ENCODE peak calls at places on chromosome 3, in six cellular contexts. One of them, this sample, is unnamed.

GRCh38 chr3:50192689-50193141 is 1.3 kb downstream of the GNAT1 start:
- DNase-seq in AML-193: peak
- DNase-seq in activated CD4-positive, alpha-beta T cell treated with anti-CD3 and anti-CD28 coated beads for 1 hour: peak
- DNase-seq in body of pancreas: peak
- DNase-seq in LoVo: peak
- DNase-seq in stimulated activated CD4-positive, alpha-beta T cell treated with anti-CD3 and anti-CD28 coated beads, Interleukin-2, amount 100 ng/mL, for 48 hours: peak
- DNase-seq in this sample: peak

GRCh38 chr3:109081746-109082510 is 36.0 kb downstream of the MORC1 start:
- DNase-seq in stimulated activated CD4-positive, alpha-beta T cell treated with anti-CD3 and anti-CD28 coated beads, Interleukin-2, amount 100 ng/mL, for 48 hours: peak
- DNase-seq in AML-193: peak
- DNase-seq in activated CD4-positive, alpha-beta T cell treated with anti-CD3 and anti-CD28 coated beads for 1 hour: no peak
- DNase-seq in LoVo: peak
- DNase-seq in body of pancreas: peak
- DNase-seq in this sample: no peak

GRCh38 chr3:6915898-6916297 is 55.0 kb downstream of the GRM7 start:
- DNase-seq in body of pancreas: no peak
- DNase-seq in activated CD4-positive, alpha-beta T cell treated with anti-CD3 and anti-CD28 coated beads for 1 hour: no peak
- DNase-seq in stimulated activated CD4-positive, alpha-beta T cell treated with anti-CD3 and anti-CD28 coated beads, Interleukin-2, amount 100 ng/mL, for 48 hours: no peak
- DNase-seq in LoVo: no peak
- DNase-seq in AML-193: no peak
- DNase-seq in this sample: no peak

GRCh38 chr3:11532865-11533490 is 110.7 kb downstream of the VGLL4 start:
- DNase-seq in activated CD4-positive, alpha-beta T cell treated with anti-CD3 and anti-CD28 coated beads for 1 hour: no peak
- DNase-seq in LoVo: no peak
- DNase-seq in AML-193: no peak
- DNase-seq in stimulated activated CD4-positive, alpha-beta T cell treated with anti-CD3 and anti-CD28 coated beads, Interleukin-2, amount 100 ng/mL, for 48 hours: no peak
- DNase-seq in body of pancreas: no peak
- DNase-seq in this sample: no peak

GRCh38 chr3:36689560-36689959 is 74.8 kb downstream of the DCLK3 start:
- DNase-seq in body of pancreas: no peak
- DNase-seq in AML-193: no peak
- DNase-seq in activated CD4-positive, alpha-beta T cell treated with anti-CD3 and anti-CD28 coated beads for 1 hour: no peak
- DNase-seq in LoVo: no peak
- DNase-seq in stimulated activated CD4-positive, alpha-beta T cell treated with anti-CD3 and anti-CD28 coated beads, Interleukin-2, amount 100 ng/mL, for 48 hours: no peak
- DNase-seq in this sample: no peak

GRCh38 chr3:15272431-15273196 is 59.8 kb downstream of the SH3BP5 start:
- DNase-seq in LoVo: no peak
- DNase-seq in stimulated activated CD4-positive, alpha-beta T cell treated with anti-CD3 and anti-CD28 coated beads, Interleukin-2, amount 100 ng/mL, for 48 hours: no peak
- DNase-seq in body of pancreas: no peak
- DNase-seq in activated CD4-positive, alpha-beta T cell treated with anti-CD3 and anti-CD28 coated beads for 1 hour: no peak
- DNase-seq in AML-193: no peak
- DNase-seq in this sample: peak

GRCh38 chr3:67940200-67940952 is 286.0 kb upstream of the SUCLG2 start:
- DNase-seq in LoVo: no peak
- DNase-seq in AML-193: peak
- DNase-seq in activated CD4-positive, alpha-beta T cell treated with anti-CD3 and anti-CD28 coated beads for 1 hour: no peak
- DNase-seq in body of pancreas: peak
- DNase-seq in stimulated activated CD4-positive, alpha-beta T cell treated with anti-CD3 and anti-CD28 coated beads, Interleukin-2, amount 100 ng/mL, for 48 hours: no peak
- DNase-seq in this sample: no peak

GRCh38 chr3:99134996-99135395 is 233.5 kb upstream of the DCBLD2 start:
- DNase-seq in LoVo: no peak
- DNase-seq in stimulated activated CD4-positive, alpha-beta T cell treated with anti-CD3 and anti-CD28 coated beads, Interleukin-2, amount 100 ng/mL, for 48 hours: no peak
- DNase-seq in body of pancreas: no peak
- DNase-seq in activated CD4-positive, alpha-beta T cell treated with anti-CD3 and anti-CD28 coated beads for 1 hour: no peak
- DNase-seq in AML-193: no peak
- DNase-seq in this sample: no peak

GRCh38 chr3:15102256-15102655 is 3.3 kb upstream of the RBSN start:
- DNase-seq in body of pancreas: peak
- DNase-seq in LoVo: no peak
- DNase-seq in stimulated activated CD4-positive, alpha-beta T cell treated with anti-CD3 and anti-CD28 coated beads, Interleukin-2, amount 100 ng/mL, for 48 hours: no peak
- DNase-seq in activated CD4-positive, alpha-beta T cell treated with anti-CD3 and anti-CD28 coated beads for 1 hour: no peak
- DNase-seq in AML-193: no peak
- DNase-seq in this sample: no peak

GRCh38 chr3:135491478-135491877 is 474.1 kb upstream of the PPP2R3A start:
- DNase-seq in body of pancreas: no peak
- DNase-seq in stimulated activated CD4-positive, alpha-beta T cell treated with anti-CD3 and anti-CD28 coated beads, Interleukin-2, amount 100 ng/mL, for 48 hours: no peak
- DNase-seq in AML-193: no peak
- DNase-seq in LoVo: no peak
- DNase-seq in activated CD4-positive, alpha-beta T cell treated with anti-CD3 and anti-CD28 coated beads for 1 hour: no peak
- DNase-seq in this sample: no peak

GRCh38 chr3:129597792-129598381 is 8.6 kb downstream of the PLXND1 start:
- DNase-seq in activated CD4-positive, alpha-beta T cell treated with anti-CD3 and anti-CD28 coated beads for 1 hour: no peak
- DNase-seq in stimulated activated CD4-positive, alpha-beta T cell treated with anti-CD3 and anti-CD28 coated beads, Interleukin-2, amount 100 ng/mL, for 48 hours: no peak
- DNase-seq in AML-193: no peak
- DNase-seq in body of pancreas: no peak
- DNase-seq in LoVo: no peak
- DNase-seq in this sample: no peak

GRCh38 chr3:134079761-134080160 is 50.0 kb upstream of the SLCO2A1 start:
- DNase-seq in LoVo: no peak
- DNase-seq in AML-193: no peak
- DNase-seq in stimulated activated CD4-positive, alpha-beta T cell treated with anti-CD3 and anti-CD28 coated beads, Interleukin-2, amount 100 ng/mL, for 48 hours: no peak
- DNase-seq in body of pancreas: no peak
- DNase-seq in activated CD4-positive, alpha-beta T cell treated with anti-CD3 and anti-CD28 coated beads for 1 hour: no peak
- DNase-seq in this sample: no peak

GRCh38 chr3:128497305-128498126 is 4.5 kb upstream of the GATA2 start:
- DNase-seq in body of pancreas: peak
- DNase-seq in AML-193: peak
- DNase-seq in stimulated activated CD4-positive, alpha-beta T cell treated with anti-CD3 and anti-CD28 coated beads, Interleukin-2, amount 100 ng/mL, for 48 hours: peak
- DNase-seq in activated CD4-positive, alpha-beta T cell treated with anti-CD3 and anti-CD28 coated beads for 1 hour: peak
- DNase-seq in LoVo: peak
- DNase-seq in this sample: peak

GRCh38 chr3:183073839-183074615 is 25.3 kb downstream of the MCCC1 start:
- DNase-seq in LoVo: no peak
- DNase-seq in activated CD4-positive, alpha-beta T cell treated with anti-CD3 and anti-CD28 coated beads for 1 hour: no peak
- DNase-seq in AML-193: no peak
- DNase-seq in stimulated activated CD4-positive, alpha-beta T cell treated with anti-CD3 and anti-CD28 coated beads, Interleukin-2, amount 100 ng/mL, for 48 hours: no peak
- DNase-seq in body of pancreas: no peak
- DNase-seq in this sample: no peak

GRCh38 chr3:43017038-43017437 is 37.9 kb downstream of the GASK1A start:
- DNase-seq in activated CD4-positive, alpha-beta T cell treated with anti-CD3 and anti-CD28 coated beads for 1 hour: no peak
- DNase-seq in LoVo: no peak
- DNase-seq in stimulated activated CD4-positive, alpha-beta T cell treated with anti-CD3 and anti-CD28 coated beads, Interleukin-2, amount 100 ng/mL, for 48 hours: no peak
- DNase-seq in body of pancreas: no peak
- DNase-seq in AML-193: no peak
- DNase-seq in this sample: no peak

GRCh38 chr3:142098974-142099373 is 50.4 kb downstream of the TFDP2 start:
- DNase-seq in activated CD4-positive, alpha-beta T cell treated with anti-CD3 and anti-CD28 coated beads for 1 hour: no peak
- DNase-seq in body of pancreas: no peak
- DNase-seq in stimulated activated CD4-positive, alpha-beta T cell treated with anti-CD3 and anti-CD28 coated beads, Interleukin-2, amount 100 ng/mL, for 48 hours: no peak
- DNase-seq in AML-193: peak
- DNase-seq in LoVo: no peak
- DNase-seq in this sample: no peak

GRCh38 chr3:148840419-148840818 is 12.8 kb downstream of the CPB1 start:
- DNase-seq in stimulated activated CD4-positive, alpha-beta T cell treated with anti-CD3 and anti-CD28 coated beads, Interleukin-2, amount 100 ng/mL, for 48 hours: no peak
- DNase-seq in AML-193: no peak
- DNase-seq in LoVo: no peak
- DNase-seq in body of pancreas: no peak
- DNase-seq in activated CD4-positive, alpha-beta T cell treated with anti-CD3 and anti-CD28 coated beads for 1 hour: no peak
- DNase-seq in this sample: no peak

GRCh38 chr3:158718490-158719170 is 13.6 kb downstream of the RARRES1 start:
- DNase-seq in LoVo: peak
- DNase-seq in stimulated activated CD4-positive, alpha-beta T cell treated with anti-CD3 and anti-CD28 coated beads, Interleukin-2, amount 100 ng/mL, for 48 hours: no peak
- DNase-seq in AML-193: no peak
- DNase-seq in activated CD4-positive, alpha-beta T cell treated with anti-CD3 and anti-CD28 coated beads for 1 hour: no peak
- DNase-seq in body of pancreas: no peak
- DNase-seq in this sample: no peak

GRCh38 chr3:171711461-171711860 is 98.8 kb downstream of the PLD1 start:
- DNase-seq in stimulated activated CD4-positive, alpha-beta T cell treated with anti-CD3 and anti-CD28 coated beads, Interleukin-2, amount 100 ng/mL, for 48 hours: no peak
- DNase-seq in AML-193: no peak
- DNase-seq in LoVo: no peak
- DNase-seq in body of pancreas: no peak
- DNase-seq in activated CD4-positive, alpha-beta T cell treated with anti-CD3 and anti-CD28 coated beads for 1 hour: no peak
- DNase-seq in this sample: no peak

GRCh38 chr3:146594843-146595482 is 10.2 kb downstream of the PLSCR5 start:
- DNase-seq in LoVo: no peak
- DNase-seq in AML-193: peak
- DNase-seq in body of pancreas: no peak
- DNase-seq in stimulated activated CD4-positive, alpha-beta T cell treated with anti-CD3 and anti-CD28 coated beads, Interleukin-2, amount 100 ng/mL, for 48 hours: no peak
- DNase-seq in activated CD4-positive, alpha-beta T cell treated with anti-CD3 and anti-CD28 coated beads for 1 hour: no peak
- DNase-seq in this sample: no peak

GRCh38 chr3:184238246-184238818 is 8.9 kb downstream of the VWA5B2 start:
- DNase-seq in body of pancreas: no peak
- DNase-seq in AML-193: no peak
- DNase-seq in activated CD4-positive, alpha-beta T cell treated with anti-CD3 and anti-CD28 coated beads for 1 hour: no peak
- DNase-seq in LoVo: no peak
- DNase-seq in stimulated activated CD4-positive, alpha-beta T cell treated with anti-CD3 and anti-CD28 coated beads, Interleukin-2, amount 100 ng/mL, for 48 hours: no peak
- DNase-seq in this sample: no peak

GRCh38 chr3:107251819-107252218 is 125.4 kb upstream of the CCDC54 start:
- DNase-seq in body of pancreas: no peak
- DNase-seq in AML-193: no peak
- DNase-seq in LoVo: no peak
- DNase-seq in stimulated activated CD4-positive, alpha-beta T cell treated with anti-CD3 and anti-CD28 coated beads, Interleukin-2, amount 100 ng/mL, for 48 hours: no peak
- DNase-seq in activated CD4-positive, alpha-beta T cell treated with anti-CD3 and anti-CD28 coated beads for 1 hour: no peak
- DNase-seq in this sample: no peak

GRCh38 chr3:20225769-20226168 is 39.8 kb upstream of the SGO1 start:
- DNase-seq in activated CD4-positive, alpha-beta T cell treated with anti-CD3 and anti-CD28 coated beads for 1 hour: no peak
- DNase-seq in body of pancreas: no peak
- DNase-seq in stimulated activated CD4-positive, alpha-beta T cell treated with anti-CD3 and anti-CD28 coated beads, Interleukin-2, amount 100 ng/mL, for 48 hours: no peak
- DNase-seq in AML-193: no peak
- DNase-seq in LoVo: peak
- DNase-seq in this sample: no peak

GRCh38 chr3:21750291-21750690 is 719 bp downstream of the ZNF385D start:
- DNase-seq in stimulated activated CD4-positive, alpha-beta T cell treated with anti-CD3 and anti-CD28 coated beads, Interleukin-2, amount 100 ng/mL, for 48 hours: no peak
- DNase-seq in AML-193: no peak
- DNase-seq in activated CD4-positive, alpha-beta T cell treated with anti-CD3 and anti-CD28 coated beads for 1 hour: no peak
- DNase-seq in LoVo: no peak
- DNase-seq in body of pancreas: no peak
- DNase-seq in this sample: no peak

GRCh38 chr3:189165092-189165491 is 6.7 kb upstream of the TPRG1 start:
- DNase-seq in stimulated activated CD4-positive, alpha-beta T cell treated with anti-CD3 and anti-CD28 coated beads, Interleukin-2, amount 100 ng/mL, for 48 hours: no peak
- DNase-seq in body of pancreas: no peak
- DNase-seq in LoVo: no peak
- DNase-seq in activated CD4-positive, alpha-beta T cell treated with anti-CD3 and anti-CD28 coated beads for 1 hour: no peak
- DNase-seq in AML-193: no peak
- DNase-seq in this sample: no peak

GRCh38 chr3:184242297-184242685 is 6.5 kb downstream of the ALG3 start:
- DNase-seq in body of pancreas: no peak
- DNase-seq in activated CD4-positive, alpha-beta T cell treated with anti-CD3 and anti-CD28 coated beads for 1 hour: no peak
- DNase-seq in stimulated activated CD4-positive, alpha-beta T cell treated with anti-CD3 and anti-CD28 coated beads, Interleukin-2, amount 100 ng/mL, for 48 hours: no peak
- DNase-seq in LoVo: no peak
- DNase-seq in AML-193: no peak
- DNase-seq in this sample: no peak

GRCh38 chr3:170623524-170623923 is 37.6 kb upstream of the SLC7A14 start:
- DNase-seq in stimulated activated CD4-positive, alpha-beta T cell treated with anti-CD3 and anti-CD28 coated beads, Interleukin-2, amount 100 ng/mL, for 48 hours: no peak
- DNase-seq in AML-193: no peak
- DNase-seq in LoVo: no peak
- DNase-seq in activated CD4-positive, alpha-beta T cell treated with anti-CD3 and anti-CD28 coated beads for 1 hour: no peak
- DNase-seq in body of pancreas: no peak
- DNase-seq in this sample: no peak

GRCh38 chr3:43009547-43009946 is 30.4 kb downstream of the GASK1A start:
- DNase-seq in body of pancreas: no peak
- DNase-seq in LoVo: no peak
- DNase-seq in activated CD4-positive, alpha-beta T cell treated with anti-CD3 and anti-CD28 coated beads for 1 hour: no peak
- DNase-seq in AML-193: no peak
- DNase-seq in stimulated activated CD4-positive, alpha-beta T cell treated with anti-CD3 and anti-CD28 coated beads, Interleukin-2, amount 100 ng/mL, for 48 hours: no peak
- DNase-seq in this sample: no peak

GRCh38 chr3:4945318-4945717 is 33.9 kb upstream of the BHLHE40 start:
- DNase-seq in activated CD4-positive, alpha-beta T cell treated with anti-CD3 and anti-CD28 coated beads for 1 hour: no peak
- DNase-seq in stimulated activated CD4-positive, alpha-beta T cell treated with anti-CD3 and anti-CD28 coated beads, Interleukin-2, amount 100 ng/mL, for 48 hours: no peak
- DNase-seq in body of pancreas: no peak
- DNase-seq in LoVo: no peak
- DNase-seq in AML-193: no peak
- DNase-seq in this sample: no peak

GRCh38 chr3:132650153-132650552 is 9.5 kb downstream of the ACAD11 start:
- DNase-seq in body of pancreas: no peak
- DNase-seq in stimulated activated CD4-positive, alpha-beta T cell treated with anti-CD3 and anti-CD28 coated beads, Interleukin-2, amount 100 ng/mL, for 48 hours: no peak
- DNase-seq in AML-193: no peak
- DNase-seq in LoVo: no peak
- DNase-seq in activated CD4-positive, alpha-beta T cell treated with anti-CD3 and anti-CD28 coated beads for 1 hour: no peak
- DNase-seq in this sample: no peak

GRCh38 chr3:171415070-171415469 is 45.1 kb downstream of the TNIK start:
- DNase-seq in activated CD4-positive, alpha-beta T cell treated with anti-CD3 and anti-CD28 coated beads for 1 hour: no peak
- DNase-seq in LoVo: no peak
- DNase-seq in stimulated activated CD4-positive, alpha-beta T cell treated with anti-CD3 and anti-CD28 coated beads, Interleukin-2, amount 100 ng/mL, for 48 hours: no peak
- DNase-seq in body of pancreas: no peak
- DNase-seq in AML-193: no peak
- DNase-seq in this sample: no peak

GRCh38 chr3:147424325-147424910 is 15.3 kb downstream of the ZIC1 start:
- DNase-seq in activated CD4-positive, alpha-beta T cell treated with anti-CD3 and anti-CD28 coated beads for 1 hour: no peak
- DNase-seq in body of pancreas: no peak
- DNase-seq in AML-193: no peak
- DNase-seq in stimulated activated CD4-positive, alpha-beta T cell treated with anti-CD3 and anti-CD28 coated beads, Interleukin-2, amount 100 ng/mL, for 48 hours: no peak
- DNase-seq in LoVo: no peak
- DNase-seq in this sample: no peak

GRCh38 chr3:187765342-187765741 is 20.1 kb upstream of the BCL6 start:
- DNase-seq in body of pancreas: no peak
- DNase-seq in LoVo: no peak
- DNase-seq in activated CD4-positive, alpha-beta T cell treated with anti-CD3 and anti-CD28 coated beads for 1 hour: no peak
- DNase-seq in stimulated activated CD4-positive, alpha-beta T cell treated with anti-CD3 and anti-CD28 coated beads, Interleukin-2, amount 100 ng/mL, for 48 hours: no peak
- DNase-seq in AML-193: no peak
- DNase-seq in this sample: no peak

GRCh38 chr3:101779808-101780366 is 876 bp downstream of the NXPE3 start:
- DNase-seq in LoVo: peak
- DNase-seq in stimulated activated CD4-positive, alpha-beta T cell treated with anti-CD3 and anti-CD28 coated beads, Interleukin-2, amount 100 ng/mL, for 48 hours: no peak
- DNase-seq in body of pancreas: peak
- DNase-seq in activated CD4-positive, alpha-beta T cell treated with anti-CD3 and anti-CD28 coated beads for 1 hour: no peak
- DNase-seq in AML-193: no peak
- DNase-seq in this sample: no peak

GRCh38 chr3:14885307-14885706 is 62.1 kb upstream of the NR2C2 start:
- DNase-seq in activated CD4-positive, alpha-beta T cell treated with anti-CD3 and anti-CD28 coated beads for 1 hour: no peak
- DNase-seq in body of pancreas: no peak
- DNase-seq in AML-193: no peak
- DNase-seq in stimulated activated CD4-positive, alpha-beta T cell treated with anti-CD3 and anti-CD28 coated beads, Interleukin-2, amount 100 ng/mL, for 48 hours: no peak
- DNase-seq in LoVo: no peak
- DNase-seq in this sample: no peak

GRCh38 chr3:23202203-23202920 is 765 bp upstream of the UBE2E2 start:
- DNase-seq in body of pancreas: no peak
- DNase-seq in AML-193: no peak
- DNase-seq in stimulated activated CD4-positive, alpha-beta T cell treated with anti-CD3 and anti-CD28 coated beads, Interleukin-2, amount 100 ng/mL, for 48 hours: no peak
- DNase-seq in LoVo: no peak
- DNase-seq in activated CD4-positive, alpha-beta T cell treated with anti-CD3 and anti-CD28 coated beads for 1 hour: no peak
- DNase-seq in this sample: no peak

GRCh38 chr3:52532517-52532837 is 1.2 kb downstream of the NT5DC2 start:
- DNase-seq in LoVo: peak
- DNase-seq in stimulated activated CD4-positive, alpha-beta T cell treated with anti-CD3 and anti-CD28 coated beads, Interleukin-2, amount 100 ng/mL, for 48 hours: no peak
- DNase-seq in activated CD4-positive, alpha-beta T cell treated with anti-CD3 and anti-CD28 coated beads for 1 hour: no peak
- DNase-seq in AML-193: no peak
- DNase-seq in body of pancreas: no peak
- DNase-seq in this sample: peak

GRCh38 chr3:125006190-125006855 is 49.5 kb downstream of the HEG1 start:
- DNase-seq in stimulated activated CD4-positive, alpha-beta T cell treated with anti-CD3 and anti-CD28 coated beads, Interleukin-2, amount 100 ng/mL, for 48 hours: no peak
- DNase-seq in LoVo: no peak
- DNase-seq in AML-193: no peak
- DNase-seq in activated CD4-positive, alpha-beta T cell treated with anti-CD3 and anti-CD28 coated beads for 1 hour: no peak
- DNase-seq in body of pancreas: no peak
- DNase-seq in this sample: no peak

GRCh38 chr3:149080011-149080698 is 6.2 kb downstream of the HLTF start:
- DNase-seq in body of pancreas: no peak
- DNase-seq in activated CD4-positive, alpha-beta T cell treated with anti-CD3 and anti-CD28 coated beads for 1 hour: no peak
- DNase-seq in LoVo: no peak
- DNase-seq in stimulated activated CD4-positive, alpha-beta T cell treated with anti-CD3 and anti-CD28 coated beads, Interleukin-2, amount 100 ng/mL, for 48 hours: no peak
- DNase-seq in AML-193: no peak
- DNase-seq in this sample: no peak